ENCODE peak calls at places on chromosomes 5 and 9, in seven cellular contexts. C, Y, K, S, R, E and I are unnamed samples.
A peak's percentile ranks its signal among the peaks of the same experiment; 100 is the strongest.

GRCh38 chr5:74070766-74071165 is 444.8 kb downstream of the ARHGEF28 start:
- DNase-seq in C (no peak), Y (no peak), K (no peak), S (no peak), R (no peak), E (no peak), I (no peak)

GRCh38 chr5:151820903-151821302 is 49.1 kb downstream of the G3BP1 start:
- DNase-seq in C (no peak), Y (no peak), K (no peak), S (no peak), R (no peak), E (no peak), I (no peak)

GRCh38 chr5:172758077-172758835 is 12.7 kb downstream of the DUSP1 start:
- DNase-seq in C (no peak), Y (no peak), K (peak; percentile 44), S (no peak), R (peak; percentile 97), E (peak; percentile 64), I (peak; percentile 60)

GRCh38 chr9:35733109-35733541 is 659 bp downstream of the CREB3 start:
- DNase-seq in C (no peak), Y (peak; percentile 65), K (no peak), S (no peak), R (peak; percentile 75), E (no peak), I (no peak)

GRCh38 chr9:93713716-93714115 is 137.3 kb downstream of the PHF2 start:
- DNase-seq in C (no peak), Y (no peak), K (no peak), S (no peak), R (no peak), E (no peak), I (no peak)

GRCh38 chr5:170445936-170446335 is 56.8 kb upstream of the KCNMB1 start:
- DNase-seq in C (no peak), Y (no peak), K (no peak), S (no peak), R (no peak), E (no peak), I (no peak)

GRCh38 chr5:9329125-9329524 is 216.8 kb downstream of the SEMA5A start:
- DNase-seq in C (no peak), Y (no peak), K (no peak), S (no peak), R (no peak), E (no peak), I (no peak)

GRCh38 chr5:91266184-91266705 is 116.9 kb downstream of the ARRDC3 start:
- DNase-seq in C (no peak), Y (no peak), K (no peak), S (no peak), R (peak; percentile 73), E (no peak), I (no peak)

GRCh38 chr9:107176701-107177100 is 106.4 kb upstream of the RAD23B start:
- DNase-seq in C (no peak), Y (no peak), K (no peak), S (no peak), R (peak; percentile 28), E (no peak), I (no peak)

GRCh38 chr5:151699071-151699901 is 12.6 kb upstream of the SPARC start:
- DNase-seq in C (peak; percentile 82), Y (no peak), K (peak; percentile 60), S (no peak), R (peak; percentile 99), E (peak; percentile 88), I (peak; percentile 85)

GRCh38 chr5:1961304-1961946 is 78.7 kb upstream of the IRX4 start:
- DNase-seq in C (no peak), Y (no peak), K (no peak), S (no peak), R (no peak), E (no peak), I (no peak)

GRCh38 chr9:125430161-125430485 is 168.5 kb downstream of the GAPVD1 start:
- DNase-seq in C (no peak), Y (no peak), K (no peak), S (no peak), R (no peak), E (no peak), I (no peak)

DNA sequence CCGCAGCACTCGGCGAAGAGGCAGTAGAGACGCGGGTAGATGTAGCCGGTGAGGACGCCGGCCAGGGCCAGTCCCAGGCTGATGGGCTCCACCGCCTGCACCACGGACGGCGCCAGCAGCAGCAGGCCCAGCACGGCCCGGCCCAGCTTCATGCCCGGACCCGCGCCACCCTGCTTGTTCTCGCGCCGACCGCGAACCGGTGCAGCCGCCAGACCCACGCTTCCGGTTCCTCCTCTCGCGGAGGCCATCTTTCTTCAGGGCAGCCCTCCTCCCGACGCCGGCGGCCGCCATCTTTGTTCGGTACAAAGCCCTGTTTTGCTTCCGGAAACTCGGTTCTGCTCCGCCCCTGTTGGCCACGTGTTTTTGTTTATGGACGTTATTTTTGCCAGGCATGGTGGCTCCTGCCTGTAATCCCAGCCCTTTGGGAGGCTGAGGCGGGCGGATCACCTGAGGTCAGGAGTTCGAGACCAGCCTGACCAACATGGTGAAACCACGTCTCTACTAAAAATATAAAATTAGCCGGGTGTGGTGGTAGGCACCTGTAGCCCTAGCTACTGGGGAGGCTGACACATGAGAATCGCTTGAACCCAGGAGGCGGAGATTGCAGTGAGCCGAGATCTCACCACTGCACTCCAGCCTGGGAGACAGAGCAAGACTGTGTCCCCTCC is at the start of gene TOR1A:
- DNase-seq in C (peak; percentile 94), Y (peak; percentile 94), K (peak; percentile 98), S (peak; percentile 95), R (peak; percentile 92), E (peak; percentile 98), I (peak; percentile 98)
- TF ChIP-seq POLR2A in C (peak; percentile 57), Y (peak; percentile 79), K (peak; percentile 56), S (peak; percentile 69), R (peak; percentile 74), E (no peak), I (peak; percentile 63)

GRCh38 chr5:141419074-141419880 is 1.6 kb upstream of the PCDHGA11 start:
- DNase-seq in C (no peak), Y (no peak), K (no peak), S (no peak), R (no peak), E (no peak), I (no peak)
- H3K9me3 ChIP-seq in C (peaks cover 99% of the 10 kb centered on the region), Y (peaks cover 36% of the 10 kb centered on the region), K (no peaks in the 10 kb centered on the region), S (peaks cover 77% of the 10 kb centered on the region), R (peaks cover 53% of the 10 kb centered on the region), E (peaks cover 90% of the 10 kb centered on the region), I (peaks cover 70% of the 10 kb centered on the region)

GRCh38 chr9:136093995-136094881 is 851 bp downstream of the NACC2 start:
- DNase-seq in C (peak; percentile 85), Y (no peak), K (peak; percentile 80), S (peak; percentile 81), R (peak; percentile 31), E (peak; percentile 96), I (no peak)
- H3K4me3 ChIP-seq in C (peak overlapping the region; percentile 91), Y (peak overlapping the region; percentile 69), K (peak overlapping the region; percentile 80), S (peak overlapping the region; percentile 84), R (peak overlapping the region; percentile 94), E (peak overlapping the region; percentile 93), I (peak overlapping the region; percentile 74)

DNA sequence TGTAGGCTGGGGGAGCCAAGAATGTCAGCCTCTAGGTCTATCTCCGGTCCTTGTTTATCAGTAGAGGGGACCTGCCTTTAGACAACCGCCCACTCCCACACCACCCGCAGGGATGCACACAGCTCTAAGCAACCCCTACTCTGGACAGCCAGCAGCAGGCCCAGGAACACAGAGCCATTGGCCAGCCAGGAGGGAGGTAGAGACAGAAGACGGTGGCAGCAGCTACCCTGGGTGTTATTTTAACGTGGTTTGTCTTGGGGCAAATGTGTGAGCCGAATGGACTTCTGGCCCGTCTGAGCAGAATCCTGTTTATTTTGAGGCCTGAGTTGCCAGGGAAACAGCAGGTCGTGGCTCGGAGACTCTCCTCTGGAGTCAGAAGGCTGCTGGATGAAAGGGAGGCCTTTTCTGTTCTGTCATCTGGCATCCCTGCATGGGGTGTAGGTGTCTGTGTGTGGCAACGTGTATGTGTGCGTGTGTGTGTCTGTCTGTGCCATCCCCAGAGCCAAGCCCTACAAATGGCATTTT is 382 bp upstream of the FGF1 start:
- DNase-seq in C (no peak), Y (no peak), K (no peak), S (no peak), R (peak; percentile 40), E (no peak), I (no peak)
- TF ChIP-seq POLR2A in C (no peak), Y (no peak), K (no peak), S (no peak), R (no peak), E (no peak), I (no peak)

GRCh38 chr5:25414746-25415145 is 770.0 kb upstream of the CDH10 start:
- DNase-seq in C (no peak), Y (no peak), K (no peak), S (no peak), R (no peak), E (no peak), I (no peak)

GRCh38 chr5:25418978-25419377 is 774.2 kb upstream of the CDH10 start:
- DNase-seq in C (no peak), Y (no peak), K (no peak), S (no peak), R (no peak), E (no peak), I (no peak)

GRCh38 chr5:25418319-25418859 is 773.6 kb upstream of the CDH10 start:
- DNase-seq in C (no peak), Y (no peak), K (no peak), S (no peak), R (no peak), E (no peak), I (no peak)

GRCh38 chr5:25416960-25417359 is 772.2 kb upstream of the CDH10 start:
- DNase-seq in C (no peak), Y (no peak), K (no peak), S (no peak), R (no peak), E (no peak), I (no peak)

DNA sequence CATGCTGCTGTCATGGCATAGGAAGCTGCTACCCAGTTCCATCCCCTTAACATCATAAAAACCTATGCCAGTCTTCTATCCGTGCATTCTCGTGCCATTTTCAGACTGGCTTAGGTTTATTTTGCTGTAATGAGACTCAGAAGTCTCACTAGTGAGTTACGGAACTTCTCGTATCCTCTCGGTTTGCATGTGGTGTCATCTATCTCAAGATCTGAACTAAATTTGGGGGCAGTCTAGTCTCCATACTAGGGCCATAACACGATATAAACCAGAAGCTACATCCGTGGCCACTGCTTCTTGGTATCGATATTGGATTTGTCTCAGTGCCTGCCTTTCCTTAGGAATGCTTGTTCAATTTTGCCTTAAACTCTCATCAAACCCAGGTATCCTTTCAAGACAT is 771.2 kb upstream of the CDH10 start:
- DNase-seq in C (no peak), Y (no peak), K (no peak), S (no peak), R (no peak), E (no peak), I (no peak)
- H3K9me3 ChIP-seq in C (no peaks in the 10 kb centered on the region), Y (no peaks in the 10 kb centered on the region), K (no peaks in the 10 kb centered on the region), S (no peaks in the 10 kb centered on the region), R (peaks cover 2% of the 10 kb centered on the region), E (no peaks in the 10 kb centered on the region), I (no peaks in the 10 kb centered on the region)